ENCODE peak calls at places on chromosomes 6 and 20, in four cellular contexts. V, Z, E and X are unnamed samples.
A peak's percentile ranks its signal among the peaks of the same experiment; 100 is the strongest.

GRCh38 chr6:143845033-143845432 is 1.9 kb downstream of the LTV1 start:
- DNase-seq in V (no peak), Z (no peak), E (no peak), X (no peak)

GRCh38 chr6:143857651-143858050 is 6.6 kb upstream of the ZC2HC1B start:
- DNase-seq in V (no peak), E (no peak), Z (no peak), X (no peak)

GRCh38 chr6:83509416-83509815 is 2.9 kb upstream of the PRSS35 start:
- DNase-seq in V (no peak), Z (no peak), E (no peak), X (no peak)

GRCh38 chr20:16158090-16158975 is 414.9 kb downstream of the KIF16B start:
- DNase-seq in V (no peak), Z (peak; percentile 60), E (no peak), X (no peak)

GRCh38 chr6:85404497-85405174 is 45.2 kb upstream of the NT5E start:
- DNase-seq in V (no peak), E (peak; percentile 43), Z (no peak), X (no peak)

GRCh38 chr6:3268680-3269079 is 9.9 kb downstream of the PSMG4 start:
- DNase-seq in Z (no peak), E (no peak), V (no peak), X (no peak)

GRCh38 chr20:45593498-45593897 is 14.4 kb upstream of the WFDC8 start:
- DNase-seq in Z (no peak), V (no peak), E (no peak), X (no peak)

GRCh38 chr6:93787841-93788240 is 368.5 kb upstream of the EPHA7 start:
- DNase-seq in E (no peak), Z (no peak), V (no peak), X (no peak)

GRCh38 chr6:159981591-159982245 is 12.8 kb downstream of the IGF2R start:
- DNase-seq in V (no peak), E (no peak), Z (peak; percentile 70), X (no peak)

GRCh38 chr6:64969139-64969538 is 737.9 kb downstream of the EYS start:
- DNase-seq in Z (no peak), E (no peak), V (no peak), X (no peak)

GRCh38 chr6:26195924-26196845 is 109.0 kb downstream of the HFE start:
- DNase-seq in Z (peak; percentile 87), V (no peak), E (no peak), X (no peak)

GRCh38 chr6:117502580-117502979 is 20.1 kb downstream of the DCBLD1 start:
- DNase-seq in V (no peak), E (no peak), Z (no peak), X (no peak)

GRCh38 chr6:16747232-16748027 is 13.8 kb downstream of the ATXN1 start:
- DNase-seq in Z (no peak), E (no peak), V (no peak), X (no peak)

GRCh38 chr6:109001554-109001953 is 93.1 kb downstream of the SESN1 start:
- DNase-seq in V (no peak), E (no peak), Z (no peak), X (no peak)

GRCh38 chr20:32780749-32781402 is 18.7 kb downstream of the DNMT3B start:
- DNase-seq in Z (no peak), V (no peak), E (no peak), X (no peak)

GRCh38 chr20:11755071-11755881 is 162.4 kb upstream of the BTBD3 start:
- DNase-seq in E (no peak), V (no peak), Z (no peak), X (peak; percentile 5)

GRCh38 chr6:73234732-73235131 is 9.4 kb upstream of the KHDC1L start:
- DNase-seq in Z (no peak), V (no peak), E (no peak), X (no peak)

GRCh38 chr6:36758516-36759176 is 61.0 kb downstream of the RAB44 start:
- DNase-seq in Z (peak; percentile 62), V (no peak), E (no peak), X (no peak)

GRCh38 chr20:3168079-3168828 is 5.1 kb downstream of the LZTS3 start:
- DNase-seq in V (no peak), E (no peak), Z (no peak), X (no peak)

GRCh38 chr6:166308769-166309589 is 787 bp upstream of the PRR18 start:
- DNase-seq in E (no peak), Z (no peak), V (no peak), X (no peak)

GRCh38 chr6:104700371-104701185 is 159.1 kb downstream of the HACE1 start:
- DNase-seq in E (no peak), V (no peak), Z (no peak), X (no peak)

GRCh38 chr6:129643968-129644367 is 66.0 kb downstream of the ARHGAP18 start:
- DNase-seq in Z (no peak), V (no peak), E (no peak), X (no peak)

GRCh38 chr6:45513331-45513730 is 135.6 kb upstream of the SUPT3H start:
- DNase-seq in V (no peak), Z (no peak), E (no peak), X (no peak)

GRCh38 chr20:13756551-13756950 is 28.2 kb downstream of the ESF1 start:
- DNase-seq in Z (no peak), E (no peak), V (no peak), X (no peak)

DNA sequence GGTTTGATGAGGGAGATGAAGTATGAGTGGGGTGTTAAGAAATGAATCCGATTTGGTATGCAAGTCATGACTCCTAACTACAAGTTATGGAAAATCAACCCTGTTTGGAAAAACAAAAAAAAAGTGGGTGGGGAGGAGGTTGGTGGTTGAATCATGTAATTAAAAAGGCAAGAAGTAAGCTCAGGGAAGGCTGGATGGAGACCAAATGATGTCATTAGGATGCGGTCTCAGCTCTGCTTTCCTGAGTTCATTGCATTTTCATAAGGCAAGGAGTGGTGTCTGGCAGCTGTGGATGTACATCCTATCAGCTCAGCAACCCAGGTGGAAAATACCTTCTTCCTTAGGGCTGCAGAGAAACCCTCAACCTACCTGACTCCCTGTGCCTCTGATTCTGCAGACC is 60.4 kb upstream of the AKAP12 start:
- DNase-seq in E (no peak), V (no peak), Z (no peak), X (no peak)
- H3K27ac ChIP-seq in E (no peak overlapping the region), V (no peak overlapping the region), Z (no peak overlapping the region), X (no peak overlapping the region)

DNA sequence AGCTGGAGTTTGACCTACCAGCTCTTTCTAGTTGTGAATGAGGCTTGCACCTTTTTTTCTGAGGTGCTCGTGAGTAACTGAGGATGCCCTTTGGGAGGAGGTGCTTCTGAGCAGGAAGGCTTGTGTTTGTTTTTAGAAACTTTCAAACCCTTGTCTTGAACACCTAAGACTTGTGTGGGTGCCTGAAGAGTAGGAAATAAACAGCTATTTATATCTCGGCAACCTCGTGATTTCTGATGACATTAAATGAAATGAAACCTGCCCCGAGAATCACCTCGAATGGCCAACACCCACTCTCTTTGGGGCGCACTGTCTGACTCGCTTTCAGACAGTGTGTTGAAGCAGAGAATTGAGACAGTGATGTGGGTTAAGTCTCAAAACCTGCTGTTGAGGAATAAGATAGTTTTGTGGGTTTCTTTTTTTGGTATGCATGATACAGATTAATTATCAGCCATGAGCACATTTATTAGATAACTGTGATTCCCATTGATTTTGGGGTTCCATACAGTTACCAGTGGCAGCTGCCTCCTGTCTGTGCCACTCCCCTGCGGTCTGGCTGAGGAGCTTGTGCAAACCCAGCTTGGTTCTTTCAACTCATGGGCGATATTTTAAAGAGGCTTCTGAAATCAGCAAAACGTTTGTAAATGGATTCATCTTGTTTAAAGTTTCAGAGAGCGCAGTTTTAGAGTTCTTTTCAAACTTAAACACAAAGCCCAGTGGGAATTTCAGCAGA is 8.4 kb downstream of the IRF4 start:
- DNase-seq in E (no peak), Z (peak; percentile 73), V (no peak), X (no peak)
- H3K27ac ChIP-seq in E (no peak overlapping the region), Z (peak overlapping the region; percentile 15), V (no peak overlapping the region), X (no peak overlapping the region)

DNA sequence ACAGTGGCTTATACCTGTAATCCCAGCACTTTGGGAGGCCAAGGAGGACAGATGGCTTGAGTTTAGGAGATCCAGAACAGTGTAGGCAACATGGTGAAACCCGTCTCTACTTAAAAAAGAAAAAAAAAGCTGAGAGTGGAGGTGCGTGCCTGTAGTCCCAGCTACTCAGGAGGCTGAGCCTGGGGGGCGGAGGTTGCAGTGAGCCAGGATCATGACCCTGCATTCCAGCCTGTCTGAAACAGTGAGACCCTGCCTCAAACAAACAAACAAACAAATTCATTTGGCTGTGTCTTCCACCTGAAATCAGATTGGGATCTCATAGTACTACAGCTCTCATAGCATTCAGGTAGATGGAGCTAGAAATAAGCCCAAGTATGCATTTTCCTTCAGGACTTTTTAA is 190.2 kb downstream of the CDKAL1 start:
- DNase-seq in E (no peak), V (no peak), Z (no peak), X (no peak)
- H3K27ac ChIP-seq in E (no peak overlapping the region), V (no peak overlapping the region), Z (no peak overlapping the region), X (no peak overlapping the region)

DNA sequence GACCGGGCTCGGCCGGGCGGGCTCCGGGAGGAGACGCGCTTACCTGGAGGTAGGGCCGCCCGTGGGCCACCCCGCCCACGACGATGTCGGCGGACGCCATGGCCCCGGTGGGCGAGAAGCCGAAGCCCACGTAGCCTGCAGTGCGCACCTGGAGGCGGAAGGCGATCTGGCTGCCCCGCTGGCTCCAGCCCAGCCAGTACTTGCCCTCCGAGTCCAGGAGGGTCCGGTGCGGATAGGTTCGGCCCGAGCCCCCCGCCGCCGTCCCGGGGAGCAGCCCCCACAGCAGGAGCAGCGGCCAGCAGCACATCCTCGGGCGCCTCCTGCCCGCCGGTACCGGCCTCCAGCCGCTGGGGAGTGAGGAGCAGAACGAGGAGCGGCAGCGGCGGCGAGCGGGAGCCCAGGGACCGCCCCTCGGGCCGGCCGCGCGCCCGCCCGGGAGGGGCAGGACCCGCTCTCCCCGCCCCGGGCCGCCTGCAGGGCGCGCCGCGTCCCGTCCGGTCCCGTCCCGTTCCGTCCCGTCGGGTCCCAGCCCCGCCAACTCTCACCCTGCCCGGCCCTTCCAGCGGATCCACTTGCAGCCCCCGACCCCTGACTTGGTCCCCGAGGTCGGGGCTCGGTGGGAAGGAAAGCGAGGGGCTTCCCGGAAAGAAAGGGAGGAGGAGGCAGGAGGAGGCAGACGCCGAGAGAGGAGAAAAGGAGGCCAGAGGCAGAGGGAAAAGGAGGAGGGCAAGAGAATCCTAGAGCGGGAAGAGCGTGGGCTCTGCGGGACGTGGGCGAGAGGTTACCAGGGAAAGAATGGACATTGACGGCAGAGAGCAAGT is at the start of gene MOXD1:
- DNase-seq in V (no peak), Z (no peak), E (no peak), X (no peak)
- H3K27ac ChIP-seq in V (no peak within 1 kb of the TSS), Z (no peak within 1 kb of the TSS), E (no peak within 1 kb of the TSS), X (no peak within 1 kb of the TSS)

DNA sequence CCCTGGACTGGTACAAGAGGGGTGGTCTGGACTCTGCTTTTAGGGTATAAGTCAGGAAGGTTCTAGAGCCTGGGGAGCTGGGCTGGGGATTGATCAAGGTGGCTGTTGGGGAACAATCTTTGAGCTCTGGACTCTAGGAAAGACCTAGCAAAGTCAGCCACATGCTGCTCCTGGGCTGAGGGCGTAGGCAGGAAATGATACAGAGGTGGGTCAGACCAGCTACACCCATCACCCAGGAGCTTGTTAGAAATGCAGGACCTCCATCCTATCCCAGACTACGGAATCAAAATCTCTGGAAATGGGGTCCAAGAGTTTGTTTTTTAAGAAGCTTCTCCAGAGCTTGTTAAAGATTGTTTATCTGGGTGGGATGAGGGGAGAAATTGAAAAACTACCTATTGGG is 9.4 kb downstream of the ADTRP start:
- DNase-seq in Z (no peak), E (no peak), V (no peak), X (no peak)
- H3K27ac ChIP-seq in Z (no peak overlapping the region), E (no peak overlapping the region), V (no peak overlapping the region), X (no peak overlapping the region)

DNA sequence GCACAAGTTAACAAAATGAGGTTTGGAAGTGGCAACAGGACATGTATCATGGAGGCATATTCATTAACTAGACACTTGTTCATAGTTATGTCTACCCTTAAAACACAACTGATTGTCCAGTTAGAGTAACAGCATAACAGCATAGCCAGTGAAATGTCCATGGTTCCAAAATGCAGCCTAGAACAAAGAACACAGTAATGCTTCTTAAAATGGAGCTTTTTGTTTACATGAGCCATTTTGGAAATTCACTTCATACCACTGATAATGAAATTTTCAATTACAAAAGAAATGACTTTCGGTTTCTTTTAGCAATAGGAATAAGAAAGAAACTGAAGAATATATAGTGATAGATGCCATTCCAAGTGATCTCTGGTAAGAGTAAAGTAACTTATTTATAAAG is 111.1 kb upstream of the DST start:
- DNase-seq in Z (no peak), V (no peak), E (no peak), X (no peak)
- H3K27ac ChIP-seq in Z (no peak overlapping the region), V (no peak overlapping the region), E (peak overlapping the region; percentile 97), X (peak overlapping the region; percentile 63)